ENCODE peak calls at places on chromosomes 4 and X, in ten cellular contexts. P is psoas muscle, H is mammary epithelial cell, M is OCI-LY7, Y is lower leg skin, R is HCT116, A is ascending aorta, E is AG09309, W is RWPE2, C is heart right ventricle. J is an unnamed sample.

GRCh38 chr4:38160487-38161207 is 200.4 kb downstream of the PTTG2 start:
- DNase-seq in P (no peak), H (peak), M (no peak), Y (no peak), R (peak), A (peak), E (peak), W (peak), C (no peak), J (peak)

GRCh38 chr4:88765729-88766128 is 68.1 kb upstream of the NAP1L5 start:
- DNase-seq in P (peak), H (peak), M (no peak), Y (no peak), R (no peak), A (peak), E (peak), W (no peak), C (peak), J (no peak)

GRCh38 chr4:122692641-122693520 is 39.6 kb upstream of the BBS12 start:
- DNase-seq in P (no peak), H (no peak), M (no peak), Y (no peak), R (no peak), A (no peak), E (no peak), W (no peak), C (no peak), J (no peak)

GRCh38 chr4:126799971-126800722 is 832.6 kb upstream of the INTU start:
- DNase-seq in P (no peak), H (no peak), M (no peak), Y (no peak), R (no peak), A (no peak), E (no peak), W (no peak), C (no peak), J (no peak)

GRCh38 chr4:153798436-153798835 is 9.6 kb upstream of the SFRP2 start:
- DNase-seq in P (no peak), H (no peak), M (no peak), Y (no peak), R (no peak), A (no peak), E (no peak), W (no peak), C (no peak), J (no peak)

GRCh38 chrX:22652596-22652995 is 347.2 kb upstream of the DDX53 start:
- DNase-seq in P (no peak), H (no peak), M (no peak), Y (no peak), R (no peak), A (no peak), E (no peak), W (no peak), C (no peak), J (no peak)

GRCh38 chrX:34546366-34546765 is 110.7 kb downstream of the TMEM47 start:
- DNase-seq in P (no peak), H (peak), M (no peak), Y (no peak), R (no peak), A (no peak), E (no peak), W (no peak), C (no peak), J (no peak)

GRCh38 chr4:159016527-159017137 is 86.2 kb upstream of the RAPGEF2 start:
- DNase-seq in P (no peak), H (no peak), M (no peak), Y (no peak), R (no peak), A (no peak), E (no peak), W (no peak), C (no peak), J (peak)

GRCh38 chrX:39327255-39327654 is 526.0 kb downstream of the MID1IP1 start:
- DNase-seq in P (no peak), H (no peak), M (no peak), Y (no peak), R (no peak), A (no peak), E (no peak), W (no peak), C (no peak), J (no peak)

GRCh38 chr4:145679520-145679919 is 426 bp upstream of the C4orf51 start:
- DNase-seq in P (peak), H (peak), M (no peak), Y (no peak), R (peak), A (peak), E (peak), W (no peak), C (no peak), J (no peak)

GRCh38 chr4:138487217-138487616 is 245.1 kb upstream of the SLC7A11 start:
- DNase-seq in P (no peak), H (no peak), M (no peak), Y (no peak), R (no peak), A (no peak), E (no peak), W (no peak), C (no peak), J (no peak)

GRCh38 chr4:104393649-104394048 is 101.0 kb downstream of the CXXC4 start:
- DNase-seq in P (no peak), H (peak), M (no peak), Y (no peak), R (no peak), A (no peak), E (no peak), W (no peak), C (no peak), J (no peak)

GRCh38 chr4:1770791-1771231 is 22.3 kb upstream of the FGFR3 start:
- DNase-seq in P (no peak), H (no peak), M (no peak), Y (no peak), R (no peak), A (no peak), E (no peak), W (no peak), C (no peak), J (no peak)

GRCh38 chr4:7356667-7357295 is 77.9 kb downstream of the PSAPL1 start:
- DNase-seq in P (peak), H (no peak), M (no peak), Y (peak), R (no peak), A (no peak), E (no peak), W (no peak), C (no peak), J (no peak)

GRCh38 chr4:39636786-39637185 is 1.9 kb downstream of the SMIM14 start:
- DNase-seq in P (no peak), H (peak), M (no peak), Y (peak), R (no peak), A (no peak), E (no peak), W (no peak), C (no peak), J (peak)

GRCh38 chr4:115515379-115516171 is 402.2 kb upstream of the NDST4 start:
- DNase-seq in P (no peak), H (no peak), M (no peak), Y (no peak), R (no peak), A (no peak), E (no peak), W (no peak), C (no peak), J (peak)

GRCh38 chrX:14801136-14801535 is 71.7 kb downstream of the FANCB start:
- DNase-seq in P (no peak), H (peak), M (no peak), Y (no peak), R (no peak), A (no peak), E (no peak), W (no peak), C (no peak), J (no peak)

GRCh38 chrX:135974279-135974856 is 580 bp upstream of the MMGT1 start:
- DNase-seq in P (peak), H (no peak), M (peak), Y (peak), R (peak), A (peak), E (no peak), W (peak), C (peak), J (peak)

GRCh38 chrX:153030801-153031200 is 25.5 kb upstream of the PNMA3 start:
- DNase-seq in P (no peak), H (no peak), M (no peak), Y (no peak), R (no peak), A (no peak), E (no peak), W (no peak), C (no peak), J (no peak)

GRCh38 chr4:24850669-24851068 is 55.3 kb downstream of the SOD3 start:
- DNase-seq in P (no peak), H (peak), M (no peak), Y (no peak), R (no peak), A (peak), E (peak), W (no peak), C (no peak), J (no peak)

GRCh38 chr4:110195561-110196205 is 2.7 kb downstream of the ELOVL6 start:
- DNase-seq in P (no peak), H (peak), M (peak), Y (no peak), R (no peak), A (no peak), E (no peak), W (no peak), C (no peak), J (peak)

GRCh38 chr4:186657766-186658165 is 65.9 kb downstream of the FAT1 start:
- DNase-seq in P (no peak), H (peak), M (no peak), Y (no peak), R (peak), A (no peak), E (no peak), W (no peak), C (no peak), J (no peak)

GRCh38 chr4:83535520-83535944 is 376 bp upstream of the GPAT3 start:
- DNase-seq in P (peak), H (peak), M (no peak), Y (peak), R (peak), A (peak), E (no peak), W (no peak), C (peak), J (peak)

GRCh38 chr4:113145519-113146291 is 96.3 kb downstream of the ANK2 start:
- DNase-seq in P (peak), H (no peak), M (no peak), Y (no peak), R (no peak), A (no peak), E (no peak), W (no peak), C (no peak), J (no peak)

GRCh38 chrX:116272881-116273280 is 102.3 kb downstream of the AGTR2 start:
- DNase-seq in P (no peak), H (peak), M (no peak), Y (no peak), R (no peak), A (no peak), E (no peak), W (no peak), C (no peak), J (no peak)

GRCh38 chrX:24146283-24146865 is 3.2 kb upstream of the ZFX start:
- DNase-seq in P (no peak), H (no peak), M (no peak), Y (no peak), R (no peak), A (no peak), E (no peak), W (no peak), C (no peak), J (no peak)
- H3K4me3 ChIP-seq in P (peak), H (peak), M (no peak), Y (no peak), R (peak), A (peak), E (no peak), W (no peak), C (no peak), J (no peak)

DNA sequence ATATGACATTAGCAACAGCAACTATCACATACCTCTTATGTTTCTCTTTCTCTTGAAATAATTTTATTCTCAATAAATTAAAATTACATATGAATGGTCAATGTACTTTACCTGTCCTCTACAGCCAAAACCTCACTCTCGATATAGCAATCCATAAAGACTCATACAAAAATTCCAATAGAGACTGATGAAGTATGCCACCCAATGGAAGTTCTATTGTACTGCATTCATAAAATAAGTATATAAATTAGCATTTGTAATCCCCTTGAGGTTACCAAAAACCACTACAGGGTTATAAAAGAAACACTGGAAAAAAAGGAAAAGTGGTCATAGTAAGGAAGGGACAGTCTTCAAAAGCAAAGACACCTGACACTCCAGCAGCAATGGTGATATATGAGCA is 32.8 kb downstream of the CLDN2 start:
- DNase-seq in P (no peak), H (no peak), M (peak), Y (no peak), R (no peak), A (no peak), E (no peak), W (no peak), C (no peak), J (no peak)
- TF ChIP-seq CTCF in P (peak), H (peak), M (peak), Y (no peak), R (peak), A (no peak), E (peak), W (peak), C (no peak), J (no peak)

DNA sequence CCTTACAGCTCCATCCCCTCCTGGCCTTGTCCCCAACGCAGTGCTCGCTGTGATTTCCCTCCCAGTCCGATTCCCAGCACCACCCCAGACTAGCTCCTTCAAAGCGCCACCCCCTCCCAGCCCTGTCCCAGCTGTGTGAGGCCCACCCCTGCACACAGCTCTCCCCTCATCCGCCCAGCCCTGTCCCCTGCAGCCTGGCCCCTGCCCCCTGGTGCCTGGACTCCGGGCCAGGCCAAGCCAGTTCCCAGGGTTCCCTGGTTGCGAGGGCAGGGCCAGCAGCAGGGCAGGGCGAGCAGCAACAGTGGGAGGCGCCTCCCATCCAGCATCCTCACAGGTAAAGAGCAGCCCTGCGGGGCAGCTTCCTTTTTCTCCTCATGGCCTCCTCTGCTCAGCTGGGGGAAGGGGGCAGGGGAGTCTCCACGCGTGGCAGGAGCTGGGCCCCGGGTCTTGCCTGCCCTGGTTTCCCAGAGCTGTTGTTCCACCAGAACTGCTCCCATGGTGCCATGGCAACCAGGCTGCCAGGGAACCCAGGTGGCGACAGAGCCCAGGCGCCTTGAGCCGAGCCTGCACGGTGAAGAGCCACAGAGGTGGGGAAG is 24.8 kb downstream of the IQSEC2 start:
- DNase-seq in P (no peak), H (no peak), M (no peak), Y (no peak), R (no peak), A (no peak), E (no peak), W (no peak), C (no peak), J (no peak)
- H3K4me3 ChIP-seq in P (no peak), H (no peak), M (no peak), Y (no peak), R (no peak), A (no peak), E (no peak), W (no peak), C (no peak), J (no peak)

DNA sequence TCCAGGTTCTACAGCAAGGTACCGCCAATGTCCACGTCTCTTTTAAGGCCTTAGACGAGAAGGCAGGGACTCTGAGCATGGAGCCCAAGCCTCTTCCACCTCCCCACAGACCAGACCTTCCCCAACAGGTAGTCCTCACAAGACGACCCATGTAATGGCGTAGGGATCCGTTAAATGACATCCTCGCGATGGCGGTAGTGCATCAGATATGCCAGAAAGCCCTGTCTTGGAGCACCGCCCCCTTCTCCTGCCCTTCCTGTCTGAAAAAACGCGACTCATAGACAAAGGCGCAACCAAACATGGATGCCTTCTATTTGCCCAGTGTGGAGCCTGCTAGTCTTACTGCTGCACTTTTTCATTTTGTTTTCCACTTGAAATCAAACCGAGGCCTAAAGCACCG is 185.4 kb downstream of the OR13H1 start:
- DNase-seq in P (peak), H (peak), M (no peak), Y (peak), R (no peak), A (peak), E (peak), W (no peak), C (no peak), J (peak)
- TF ChIP-seq CTCF in P (peak), H (peak), M (no peak), Y (no peak), R (no peak), A (peak), E (peak), W (no peak), C (no peak), J (no peak)

GRCh38 chrX:120144178-120144844 is 14.1 kb upstream of the RHOXF2 start:
- DNase-seq in P (no peak), H (no peak), M (no peak), Y (no peak), R (no peak), A (no peak), E (no peak), W (no peak), C (no peak), J (peak)
- H3K4me3 ChIP-seq in P (no peak), H (no peak), M (no peak), Y (no peak), R (no peak), A (no peak), E (no peak), W (no peak), C (no peak), J (no peak)

DNA sequence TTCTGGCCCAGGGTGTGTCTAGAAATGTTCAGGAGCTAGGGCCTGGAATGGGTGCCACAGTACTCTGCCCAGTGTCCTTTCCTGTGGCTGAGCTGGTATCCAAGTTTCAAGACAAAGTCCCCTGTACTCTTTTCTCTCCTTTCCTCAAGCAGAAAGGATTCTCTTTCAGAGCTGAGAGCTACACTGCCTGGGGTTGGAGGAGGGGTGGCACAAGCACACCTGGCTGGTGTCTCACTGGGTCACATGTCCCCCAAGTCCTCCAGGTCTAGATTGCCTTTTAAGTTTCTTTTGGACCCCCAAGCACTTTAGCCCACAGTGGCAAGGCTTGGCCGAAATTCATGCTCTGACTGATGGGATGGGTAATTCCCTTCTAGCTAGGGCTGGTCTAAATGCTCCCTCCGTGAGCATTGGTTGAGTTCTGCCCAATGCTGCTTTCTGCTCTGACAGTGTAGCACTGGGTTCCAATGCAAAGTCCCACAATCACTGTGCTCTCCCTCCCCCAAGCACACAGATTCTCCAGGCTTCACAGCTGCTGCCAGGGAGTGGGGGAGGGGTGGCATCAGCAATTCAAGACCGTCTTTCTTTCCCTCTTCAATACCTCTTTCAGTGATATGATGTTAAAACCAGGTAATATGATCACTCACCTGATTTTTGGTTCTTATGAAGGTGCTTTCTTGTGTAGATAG is 47.8 kb downstream of the BEX3 start:
- DNase-seq in P (no peak), H (no peak), M (no peak), Y (no peak), R (no peak), A (no peak), E (no peak), W (no peak), C (no peak), J (no peak)
- TF ChIP-seq CTCF in P (no peak), H (no peak), M (no peak), Y (no peak), R (no peak), A (no peak), E (no peak), W (no peak), C (no peak), J (no peak)

GRCh38 chr4:57119054-57119651 is 9.0 kb upstream of the IGFBP7 start:
- DNase-seq in P (peak), H (peak), M (no peak), Y (peak), R (no peak), A (peak), E (peak), W (peak), C (peak), J (no peak)
- H3K4me3 ChIP-seq in P (peak), H (no peak), M (no peak), Y (no peak), R (no peak), A (peak), E (peak), W (no peak), C (no peak), J (no peak)

GRCh38 chr4:151649461-151649860 is 111.3 kb downstream of the GATB start:
- DNase-seq in P (no peak), H (no peak), M (no peak), Y (no peak), R (no peak), A (no peak), E (no peak), W (no peak), C (no peak), J (no peak)
- TF ChIP-seq CTCF in P (no peak), H (no peak), M (no peak), Y (no peak), R (no peak), A (no peak), E (peak), W (no peak), C (no peak), J (no peak)

J was measured in GM12865.